ENCODE peak calls at places on chromosomes 1 and 21, in five cellular contexts. I, U, A, J and M are unnamed samples.

GRCh38 chr1:9449106-9449627 is 90.1 kb upstream of the SLC25A33 start:
- DNase-seq in J (no peak), U (peak; percentile 69), A (no peak), I (no peak), M (no peak)

GRCh38 chr1:20711285-20712209 is 6.3 kb downstream of the KIF17 start:
- DNase-seq in A (no peak), J (no peak), U (peak; percentile 84), I (no peak), M (no peak)

GRCh38 chr1:185733818-185734709 is at the start of gene HMCN1:
- DNase-seq in J (no peak), A (peak; percentile 84), I (peak; percentile 41), U (peak; percentile 59), M (peak; percentile 34)

GRCh38 chr1:53495608-53496345 is 36.6 kb downstream of the DMRTB1 start:
- DNase-seq in I (no peak), A (no peak), U (no peak), J (no peak), M (no peak)

GRCh38 chr1:165512817-165513216 is 31.0 kb upstream of the LRRC52 start:
- DNase-seq in J (no peak), I (no peak), U (no peak), A (no peak), M (no peak)

GRCh38 chr1:196608401-196609113 is at the start of gene KCNT2:
- DNase-seq in I (no peak), A (peak; percentile 93), J (no peak), U (peak; percentile 90), M (no peak)

GRCh38 chr1:170203693-170204092 is 57.9 kb downstream of the NTMT2 start:
- DNase-seq in U (no peak), A (no peak), I (no peak), J (no peak), M (no peak)

GRCh38 chr21:38506606-38507331 is 8.5 kb upstream of the ERG start:
- DNase-seq in J (no peak), I (no peak), U (no peak), A (no peak), M (no peak)

GRCh38 chr1:209220048-209220524 is 363.4 kb upstream of the CAMK1G start:
- DNase-seq in I (no peak), A (no peak), U (peak; percentile 69), J (no peak), M (no peak)

GRCh38 chr1:239601108-239601507 is 214.7 kb downstream of the CHRM3 start:
- DNase-seq in U (no peak), I (no peak), J (no peak), A (no peak), M (no peak)

GRCh38 chr1:212671342-212672031 is 28.2 kb downstream of the BATF3 start:
- DNase-seq in A (peak; percentile 45), I (no peak), J (no peak), U (peak; percentile 40), M (no peak)

GRCh38 chr1:18109756-18110597 is 2.4 kb downstream of the IGSF21 start:
- DNase-seq in I (no peak), A (peak; percentile 96), U (peak; percentile 80), J (no peak), M (peak; percentile 28)

GRCh38 chr1:100009458-100009857 is 39.7 kb downstream of the SLC35A3 start:
- DNase-seq in J (no peak), A (no peak), I (no peak), U (no peak), M (no peak)

GRCh38 chr1:89908294-89908992 is 86.5 kb upstream of the ZNF326 start:
- DNase-seq in J (no peak), U (no peak), A (no peak), I (no peak), M (no peak)

GRCh38 chr1:204419064-204419403 is 7.4 kb upstream of the PPP1R15B start:
- DNase-seq in U (no peak), J (no peak), I (no peak), A (no peak), M (no peak)

GRCh38 chr1:10339815-10340214 is 59.0 kb upstream of the PGD start:
- DNase-seq in A (peak; percentile 58), J (no peak), U (peak; percentile 85), I (peak; percentile 6), M (no peak)

GRCh38 chr1:108893141-108893530 is 16.4 kb downstream of the GPSM2 start:
- DNase-seq in U (no peak), I (no peak), J (no peak), A (no peak), M (no peak)

GRCh38 chr1:179910934-179911333 is 28.8 kb downstream of the TOR1AIP1 start:
- DNase-seq in I (no peak), U (no peak), A (no peak), J (no peak), M (no peak)

GRCh38 chr1:40519517-40519916 is 10.9 kb downstream of the EXO5 start:
- DNase-seq in J (no peak), I (no peak), A (no peak), U (no peak), M (no peak)

GRCh38 chr1:2300851-2301606 is 72.9 kb downstream of the SKI start:
- DNase-seq in I (no peak), U (no peak), A (no peak), J (peak; percentile 76), M (no peak)

GRCh38 chr1:159826436-159827101 is at the start of gene SLAMF8:
- DNase-seq in A (no peak), I (no peak), U (no peak), J (peak; percentile 33), M (no peak)

GRCh38 chr1:101371259-101371658 is 134.4 kb downstream of the S1PR1 start:
- DNase-seq in U (no peak), J (peak; percentile 96), I (peak; percentile 27), A (no peak), M (no peak)

GRCh38 chr1:182286761-182287160 is 104.8 kb downstream of the GLUL start:
- DNase-seq in I (no peak), U (no peak), J (no peak), A (no peak), M (no peak)

GRCh38 chr1:15863156-15863901 is 15.8 kb downstream of the SPEN start:
- DNase-seq in J (no peak), I (no peak), A (no peak), U (no peak), M (no peak)

GRCh38 chr1:231139659-231140650 is 21.9 kb upstream of the TRIM67 start:
- DNase-seq in U (no peak), J (no peak), I (no peak), A (no peak), M (peak; percentile 76)

GRCh38 chr1:70083519-70083918 is 121.9 kb downstream of the LRRC40 start:
- DNase-seq in J (no peak), A (no peak), I (no peak), U (no peak), M (no peak)

GRCh38 chr21:16530656-16531055 is 800.9 kb downstream of the USP25 start:
- DNase-seq in I (no peak), U (no peak), J (no peak), A (no peak), M (no peak)

GRCh38 chr21:41616063-41616591 is 108.2 kb upstream of the TMPRSS2 start:
- DNase-seq in I (no peak), J (no peak), A (no peak), U (no peak), M (no peak)

GRCh38 chr21:37431243-37431642 is 64.7 kb downstream of the DYRK1A start:
- DNase-seq in I (no peak), J (no peak), U (no peak), A (no peak), M (no peak)

GRCh38 chr1:3466366-3467075 is 12.1 kb downstream of the ARHGEF16 start:
- DNase-seq in J (no peak), U (no peak), A (no peak), I (no peak), M (no peak)
- TF ChIP-seq JUND in J (no peak), U (no peak), A (no peak), I (no peak), M (no peak)

GRCh38 chr21:46559291-46559983 is 45.4 kb downstream of the S100B start:
- DNase-seq in A (peak; percentile 41), J (peak; percentile 34), I (no peak), U (no peak), M (no peak)
- TF ChIP-seq JUND in A (no peak), J (no peak), I (no peak), U (no peak), M (no peak)

GRCh38 chr1:19651141-19651737 is 7.1 kb downstream of the NBL1 start:
- DNase-seq in I (no peak), J (no peak), U (peak; percentile 90), A (peak; percentile 71), M (peak; percentile 38)
- TF ChIP-seq JUND in I (no peak), J (no peak), U (no peak), A (no peak), M (no peak)

GRCh38 chr1:110872366-110872744 is 593 bp upstream of the CD53 start:
- DNase-seq in A (no peak), U (no peak), I (no peak), J (peak; percentile 78), M (no peak)
- TF ChIP-seq JUND in A (no peak), U (no peak), I (no peak), J (no peak), M (no peak)

GRCh38 chr1:16978589-16979474 is 1.6 kb downstream of the MFAP2 start:
- DNase-seq in U (peak; percentile 96), I (no peak), A (peak; percentile 49), J (no peak), M (no peak)
- TF ChIP-seq JUND in U (no peak), I (no peak), A (no peak), J (no peak), M (no peak)